ENCODE peak calls at places on chromosomes 7 and 10, in four cellular contexts. One of them, this sample, is unnamed.

GRCh38 chr10:48253970-48254657 is 20.4 kb downstream of the FRMPD2 start:
- DNase-seq in HEK293T: no peak
- DNase-seq in H1: no peak
- DNase-seq in HepG2: no peak
- DNase-seq in this sample: no peak

GRCh38 chr7:22348379-22348778 is 8.6 kb downstream of the RAPGEF5 start:
- DNase-seq in HEK293T: no peak
- DNase-seq in H1: no peak
- DNase-seq in HepG2: no peak
- DNase-seq in this sample: no peak

GRCh38 chr7:264541-265191 is 25.3 kb upstream of the FOXL3 start:
- DNase-seq in HEK293T: no peak
- DNase-seq in H1: no peak
- DNase-seq in HepG2: no peak
- DNase-seq in this sample: no peak

GRCh38 chr10:35007858-35008301 is 82.3 kb downstream of the CUL2 start:
- DNase-seq in HEK293T: peak
- DNase-seq in H1: no peak
- DNase-seq in HepG2: no peak
- DNase-seq in this sample: no peak

GRCh38 chr10:101611506-101611905 is 23.4 kb downstream of the DPCD start:
- DNase-seq in HEK293T: no peak
- DNase-seq in H1: no peak
- DNase-seq in HepG2: no peak
- DNase-seq in this sample: no peak

GRCh38 chr7:107978815-107979408 is 24.0 kb downstream of the LAMB1 start:
- DNase-seq in HEK293T: no peak
- DNase-seq in H1: no peak
- DNase-seq in HepG2: no peak
- DNase-seq in this sample: no peak

GRCh38 chr10:9635691-9636090 is 1382.0 kb upstream of the CELF2 start:
- DNase-seq in HEK293T: no peak
- DNase-seq in H1: no peak
- DNase-seq in HepG2: no peak
- DNase-seq in this sample: no peak

GRCh38 chr10:102352066-102352715 is 43.3 kb upstream of the NFKB2 start:
- DNase-seq in HEK293T: peak
- DNase-seq in H1: no peak
- DNase-seq in HepG2: peak
- DNase-seq in this sample: peak

GRCh38 chr7:25840209-25840792 is 311.7 kb upstream of the NFE2L3 start:
- DNase-seq in HEK293T: no peak
- DNase-seq in H1: no peak
- DNase-seq in HepG2: no peak
- DNase-seq in this sample: no peak

GRCh38 chr10:114526112-114526496 is 121.8 kb upstream of the AFAP1L2 start:
- DNase-seq in HEK293T: no peak
- DNase-seq in H1: no peak
- DNase-seq in HepG2: no peak
- DNase-seq in this sample: no peak

GRCh38 chr10:100508691-100509150 is 10.9 kb downstream of the SEC31B start:
- DNase-seq in HEK293T: peak
- DNase-seq in H1: no peak
- DNase-seq in HepG2: peak
- DNase-seq in this sample: no peak

GRCh38 chr10:14074062-14074884 is 256.5 kb downstream of the FRMD4A start:
- DNase-seq in HEK293T: peak
- DNase-seq in H1: no peak
- DNase-seq in HepG2: peak
- DNase-seq in this sample: no peak

GRCh38 chr7:1707756-1708611 is 37.9 kb downstream of the ELFN1 start:
- DNase-seq in HEK293T: no peak
- DNase-seq in H1: no peak
- DNase-seq in HepG2: no peak
- DNase-seq in this sample: no peak

GRCh38 chr7:21603972-21604749 is 61.3 kb downstream of the DNAH11 start:
- DNase-seq in HEK293T: no peak
- DNase-seq in H1: no peak
- DNase-seq in HepG2: no peak
- DNase-seq in this sample: no peak

GRCh38 chr10:33391611-33392010 is 57.1 kb upstream of the NRP1 start:
- DNase-seq in HEK293T: no peak
- DNase-seq in H1: no peak
- DNase-seq in HepG2: peak
- DNase-seq in this sample: no peak

GRCh38 chr7:137978464-137979237 is 23.2 kb downstream of the CREB3L2 start:
- DNase-seq in HEK293T: no peak
- DNase-seq in H1: no peak
- DNase-seq in HepG2: no peak
- DNase-seq in this sample: no peak

GRCh38 chr10:124045794-124046355 is 47.5 kb downstream of the CHST15 start:
- DNase-seq in HEK293T: no peak
- DNase-seq in H1: no peak
- DNase-seq in HepG2: no peak
- DNase-seq in this sample: no peak

GRCh38 chr7:7931626-7932025 is 37.0 kb upstream of the GLCCI1 start:
- DNase-seq in HEK293T: no peak
- DNase-seq in H1: no peak
- DNase-seq in HepG2: no peak
- DNase-seq in this sample: no peak

GRCh38 chr10:26220901-26221300 is 4.3 kb downstream of the GAD2 start:
- DNase-seq in HEK293T: no peak
- DNase-seq in H1: no peak
- DNase-seq in HepG2: no peak
- DNase-seq in this sample: no peak

GRCh38 chr7:56074371-56074791 is 10.3 kb downstream of the SUMF2 start:
- DNase-seq in HEK293T: peak
- DNase-seq in H1: peak
- DNase-seq in HepG2: peak
- DNase-seq in this sample: peak

GRCh38 chr10:69816963-69817605 is 15.4 kb downstream of the COL13A1 start:
- DNase-seq in HEK293T: no peak
- DNase-seq in H1: no peak
- DNase-seq in HepG2: no peak
- DNase-seq in this sample: no peak

GRCh38 chr10:60099998-60100747 is 193.8 kb upstream of the CCDC6 start:
- DNase-seq in HEK293T: peak
- DNase-seq in H1: no peak
- DNase-seq in HepG2: peak
- DNase-seq in this sample: no peak

GRCh38 chr10:17003151-17003550 is 126.5 kb downstream of the CUBN start:
- DNase-seq in HEK293T: no peak
- DNase-seq in H1: no peak
- DNase-seq in HepG2: no peak
- DNase-seq in this sample: no peak

GRCh38 chr10:8189458-8189857 is 135.0 kb downstream of the GATA3 start:
- DNase-seq in HEK293T: no peak
- DNase-seq in H1: no peak
- DNase-seq in HepG2: no peak
- DNase-seq in this sample: no peak

GRCh38 chr7:131524116-131524515 is 32.3 kb downstream of the PODXL start:
- DNase-seq in HEK293T: no peak
- DNase-seq in H1: no peak
- DNase-seq in HepG2: no peak
- DNase-seq in this sample: no peak

GRCh38 chr7:140304071-140304799 is 94.1 kb downstream of the SLC37A3 start:
- DNase-seq in HEK293T: no peak
- DNase-seq in H1: no peak
- DNase-seq in HepG2: peak
- DNase-seq in this sample: no peak

GRCh38 chr7:149097088-149097487 is 6.6 kb upstream of the ZNF786 start:
- DNase-seq in HEK293T: no peak
- DNase-seq in H1: no peak
- DNase-seq in HepG2: no peak
- DNase-seq in this sample: no peak

GRCh38 chr7:4234498-4234855 is 447.6 kb upstream of the FOXK1 start:
- DNase-seq in HEK293T: no peak
- DNase-seq in H1: no peak
- DNase-seq in HepG2: no peak
- DNase-seq in this sample: no peak

GRCh38 chr10:68897336-68897741 is 3.8 kb upstream of the DDX50 start:
- DNase-seq in HEK293T: peak
- DNase-seq in H1: no peak
- DNase-seq in HepG2: peak
- DNase-seq in this sample: peak

GRCh38 chr7:113652501-113652900 is 266.3 kb downstream of the PPP1R3A start:
- DNase-seq in HEK293T: no peak
- DNase-seq in H1: no peak
- DNase-seq in HepG2: no peak
- DNase-seq in this sample: no peak

DNA sequence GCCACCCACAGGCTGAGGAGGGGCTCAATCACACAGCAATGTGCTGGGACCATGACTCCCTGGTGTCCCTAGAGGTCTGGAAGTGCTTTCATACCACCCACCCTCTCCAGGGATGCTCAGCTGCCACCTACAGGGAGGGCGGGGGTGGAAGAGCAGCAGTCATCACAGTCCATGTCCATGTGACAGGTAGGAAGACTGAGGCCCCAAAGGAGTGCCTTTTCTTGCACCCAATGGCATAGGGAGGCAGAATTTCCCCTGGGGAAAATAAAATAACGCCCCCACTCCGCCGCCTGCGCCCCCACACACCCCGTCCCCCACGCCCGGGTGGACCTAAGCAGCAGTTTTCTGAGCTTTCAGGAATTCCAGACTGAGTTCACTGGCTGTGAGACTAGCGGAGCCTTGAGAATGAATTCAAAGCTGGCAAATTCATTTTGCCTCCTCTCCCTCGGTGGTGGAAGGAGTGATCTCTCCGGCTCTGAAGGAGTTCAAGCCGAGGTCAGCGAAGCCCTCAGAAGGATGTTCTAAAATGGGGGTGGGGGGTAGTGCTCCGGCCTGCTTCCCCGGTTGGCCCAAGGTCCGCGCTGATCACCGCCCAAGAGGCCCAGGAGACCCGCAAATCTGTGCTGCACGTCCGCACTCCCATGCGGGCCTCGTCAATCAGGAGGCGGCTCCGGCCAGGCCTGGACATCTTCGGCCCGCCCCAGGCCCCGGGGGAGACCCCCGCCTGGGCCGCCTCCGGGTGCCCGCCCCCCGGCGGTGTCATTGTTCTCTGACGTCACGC is 2.1 kb upstream of the ZMIZ1 start:
- DNase-seq in HEK293T: peak
- DNase-seq in H1: no peak
- DNase-seq in HepG2: peak
- DNase-seq in this sample: peak
- TF ChIP-seq SP1 in HEK293T: no peak
- TF ChIP-seq SP1 in H1: no peak
- TF ChIP-seq SP1 in HepG2: no peak
- TF ChIP-seq SP1 in this sample: no peak

DNA sequence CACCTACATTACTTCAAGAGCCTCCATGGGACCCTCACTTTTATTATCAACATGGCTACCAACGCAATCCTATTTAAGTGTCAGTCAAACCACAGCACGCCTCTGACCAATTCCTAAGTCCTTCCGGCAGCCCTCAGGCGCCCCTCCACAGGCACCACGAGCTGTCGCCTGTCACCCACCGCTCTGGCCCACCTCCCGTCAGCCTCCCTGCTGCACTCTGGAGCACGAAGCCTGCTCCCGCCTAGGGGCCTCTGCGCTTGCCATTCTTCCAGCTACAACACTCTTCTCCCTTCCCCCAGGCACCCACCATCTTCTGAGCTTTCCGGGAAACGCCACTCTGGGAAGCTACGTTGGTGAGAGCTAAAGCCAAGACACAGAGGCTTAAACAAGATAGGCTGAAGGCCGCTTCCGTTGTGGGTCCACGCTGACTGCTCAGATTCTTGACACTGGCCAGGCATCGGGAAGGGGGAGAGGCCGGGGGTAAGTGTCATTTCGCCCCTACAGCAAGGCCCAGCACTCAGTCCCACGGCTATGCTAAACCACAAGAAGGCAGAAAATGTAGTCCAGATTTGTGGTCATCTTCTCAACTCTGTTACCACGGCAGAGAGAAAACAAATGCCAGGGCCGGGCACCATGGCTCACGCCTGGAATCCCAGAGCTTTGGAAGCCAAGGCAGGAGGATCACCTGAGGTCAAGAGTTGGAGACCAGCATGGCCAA is 56.7 kb downstream of the GNA12 start:
- DNase-seq in HEK293T: no peak
- DNase-seq in H1: no peak
- DNase-seq in HepG2: no peak
- DNase-seq in this sample: no peak
- TF ChIP-seq SP1 in HEK293T: no peak
- TF ChIP-seq SP1 in H1: no peak
- TF ChIP-seq SP1 in HepG2: no peak
- TF ChIP-seq SP1 in this sample: no peak

GRCh38 chr7:151269511-151269910 is 21.0 kb upstream of the SMARCD3 start:
- DNase-seq in HEK293T: no peak
- DNase-seq in H1: no peak
- DNase-seq in HepG2: no peak
- DNase-seq in this sample: no peak

GRCh38 chr7:151273646-151274375 is 25.3 kb upstream of the SMARCD3 start:
- DNase-seq in HEK293T: no peak
- DNase-seq in H1: no peak
- DNase-seq in HepG2: no peak
- DNase-seq in this sample: no peak

GRCh38 chr7:151272877-151273276 is 24.4 kb upstream of the SMARCD3 start:
- DNase-seq in HEK293T: no peak
- DNase-seq in H1: no peak
- DNase-seq in HepG2: no peak
- DNase-seq in this sample: no peak

GRCh38 chr7:151272410-151272809 is 23.9 kb upstream of the SMARCD3 start:
- DNase-seq in HEK293T: no peak
- DNase-seq in H1: no peak
- DNase-seq in HepG2: no peak
- DNase-seq in this sample: no peak

DNA sequence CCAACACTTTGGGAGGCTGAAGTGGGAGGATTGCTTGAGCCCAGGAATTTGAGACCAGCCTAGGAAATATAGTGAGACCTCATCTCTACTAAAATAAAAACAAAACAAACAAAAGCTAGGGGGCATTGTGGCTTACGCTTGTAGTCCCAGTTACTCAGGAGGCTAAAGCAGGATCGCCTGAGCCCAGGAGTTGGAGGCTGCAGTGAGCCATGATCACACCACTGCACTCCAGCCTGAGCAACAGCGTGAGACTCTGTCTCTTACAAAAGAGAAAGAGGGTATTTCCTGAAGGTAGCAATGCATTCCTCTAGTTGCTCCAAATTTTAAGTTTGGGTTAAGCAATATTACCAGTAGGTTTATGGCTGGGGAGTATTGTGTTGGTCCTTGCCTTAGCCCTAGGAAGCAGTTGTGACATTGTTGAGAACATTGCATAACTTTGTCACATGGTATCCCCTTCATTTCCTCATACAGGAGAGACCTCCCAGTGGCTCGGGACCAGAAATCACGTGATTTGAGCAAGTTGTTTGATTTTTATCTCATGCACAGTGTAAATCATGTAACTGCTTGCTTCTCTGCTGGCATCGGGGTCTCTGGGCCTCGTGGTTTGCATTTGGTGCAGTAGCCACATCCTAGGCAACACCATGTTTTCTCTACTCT is 23.3 kb upstream of the SMARCD3 start:
- DNase-seq in HEK293T: no peak
- DNase-seq in H1: no peak
- DNase-seq in HepG2: peak
- DNase-seq in this sample: no peak
- TF ChIP-seq SP1 in HEK293T: no peak
- TF ChIP-seq SP1 in H1: no peak
- TF ChIP-seq SP1 in HepG2: no peak
- TF ChIP-seq SP1 in this sample: no peak

GRCh38 chr10:117548191-117548668 is 5.7 kb downstream of the EMX2 start:
- DNase-seq in HEK293T: no peak
- DNase-seq in H1: no peak
- DNase-seq in HepG2: no peak
- DNase-seq in this sample: no peak
- TF ChIP-seq SP1 in HEK293T: no peak
- TF ChIP-seq SP1 in H1: peak
- TF ChIP-seq SP1 in HepG2: no peak
- TF ChIP-seq SP1 in this sample: no peak